ENCODE peak calls at places on chromosome 3, in seven cellular contexts. U is GM12878, D is K562, R is mesendoderm, M is small intestine, G is neural progenitor cell, A is GM23248. B is an unnamed sample.

GRCh38 chr3:133269393-133269792 is 130.5 kb upstream of the BFSP2 start:
- DNase-seq in U (no peak), D (no peak), R (no peak), M (peak; percentile 41), G (no peak), A (no peak), B (no peak)

GRCh38 chr3:54171951-54172350 is 49.6 kb downstream of the CACNA2D3 start:
- DNase-seq in U (no peak), D (no peak), R (no peak), M (no peak), G (no peak), A (no peak), B (no peak)

GRCh38 chr3:186996356-186996755 is 66.0 kb downstream of the ST6GAL1 start:
- DNase-seq in U (no peak), D (no peak), R (no peak), M (no peak), G (no peak), A (no peak), B (no peak)

GRCh38 chr3:174775603-174776002 is 83.5 kb upstream of the NAALADL2 start:
- DNase-seq in U (no peak), D (no peak), R (peak; percentile 75), M (no peak), G (no peak), A (no peak), B (no peak)

GRCh38 chr3:14602006-14602803 is 49.4 kb upstream of the CCDC174 start:
- DNase-seq in U (no peak), D (peak; percentile 12), R (peak; percentile 59), M (no peak), G (peak; percentile 76), A (no peak), B (no peak)

GRCh38 chr3:27528798-27529197 is 44.6 kb upstream of the SLC4A7 start:
- DNase-seq in U (no peak), D (no peak), R (no peak), M (no peak), G (no peak), A (no peak), B (no peak)

GRCh38 chr3:134597390-134597975 is 53.3 kb downstream of the KY start:
- DNase-seq in U (no peak), D (no peak), R (peak; percentile 58), M (no peak), G (no peak), A (no peak), B (no peak)

GRCh38 chr3:161395115-161395514 is 23.8 kb upstream of the SPTSSB start:
- DNase-seq in U (no peak), D (no peak), R (no peak), M (no peak), G (no peak), A (no peak), B (no peak)

GRCh38 chr3:16810593-16811367 is 74.0 kb upstream of the PLCL2 start:
- DNase-seq in U (no peak), D (no peak), R (peak; percentile 14), M (no peak), G (peak; percentile 8), A (no peak), B (no peak)

GRCh38 chr3:146550743-146551510 is 6.5 kb upstream of the PLSCR1 start:
- DNase-seq in U (no peak), D (peak; percentile 26), R (no peak), M (peak; percentile 19), G (no peak), A (peak; percentile 92), B (no peak)

GRCh38 chr3:14261229-14261628 is 82.6 kb downstream of the LSM3 start:
- DNase-seq in U (peak; percentile 16), D (peak; percentile 93), R (peak; percentile 88), M (peak; percentile 86), G (peak; percentile 84), A (peak; percentile 77), B (peak; percentile 89)

GRCh38 chr3:152413244-152413643 is 144.5 kb downstream of the MBNL1 start:
- DNase-seq in U (no peak), D (no peak), R (no peak), M (no peak), G (no peak), A (peak; percentile 47), B (no peak)
- H3K4me1 ChIP-seq in U (no peaks in the 10 kb centered on the region), D (no peaks in the 10 kb centered on the region), R (no peaks in the 10 kb centered on the region), M (no peaks in the 10 kb centered on the region), G (no peaks in the 10 kb centered on the region), A (peaks cover 20% of the 10 kb centered on the region), B (peaks cover 1% of the 10 kb centered on the region)

GRCh38 chr3:156443079-156443478 is 111.8 kb downstream of the SSR3 start:
- DNase-seq in U (no peak), D (no peak), R (peak; percentile 72), M (no peak), G (no peak), A (no peak), B (no peak)
- H3K4me3 ChIP-seq in U (no peak overlapping the region), D (no peak overlapping the region), R (no peak overlapping the region), M (no peak overlapping the region), G (no peak overlapping the region), A (no peak overlapping the region), B (no peak overlapping the region)

GRCh38 chr3:147939425-147940196 is 530.4 kb downstream of the ZIC1 start:
- DNase-seq in U (no peak), D (no peak), R (no peak), M (no peak), G (peak; percentile 46), A (no peak), B (no peak)
- H3K4me1 ChIP-seq in U (no peaks in the 10 kb centered on the region), D (no peaks in the 10 kb centered on the region), R (peaks cover 2% of the 10 kb centered on the region), M (no peaks in the 10 kb centered on the region), G (peaks cover 76% of the 10 kb centered on the region), A (peaks cover 33% of the 10 kb centered on the region), B (no peaks in the 10 kb centered on the region)

GRCh38 chr3:50502225-50502583 is 1.2 kb downstream of the CACNA2D2 start:
- DNase-seq in U (no peak), D (no peak), R (no peak), M (no peak), G (peak; percentile 24), A (no peak), B (no peak)
- H3K4me3 ChIP-seq in U (no peak overlapping the region), D (no peak overlapping the region), R (no peak overlapping the region), M (no peak overlapping the region), G (peak overlapping the region; percentile 84), A (no peak overlapping the region), B (no peak overlapping the region)

DNA sequence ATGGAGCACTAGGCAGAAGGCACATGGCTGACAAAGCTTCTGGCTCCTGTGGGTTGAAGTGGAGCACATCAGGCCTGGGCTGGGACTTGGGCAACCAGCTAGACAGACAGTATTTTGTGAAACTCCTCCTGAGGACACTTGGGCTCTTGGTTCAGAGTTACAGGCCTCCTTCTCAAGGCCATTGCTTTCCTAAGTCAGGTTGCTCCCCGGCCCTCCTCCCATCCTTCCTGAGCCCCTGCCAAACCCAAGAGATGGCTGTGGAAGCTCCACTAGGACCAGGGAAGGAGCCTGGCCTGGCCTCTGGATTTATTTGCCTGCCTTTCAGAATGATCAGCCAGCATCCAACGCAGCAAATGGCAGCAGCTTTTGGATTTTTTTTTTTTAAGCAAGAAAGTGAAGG is 56.3 kb downstream of the MAGEF1 start:
- DNase-seq in U (no peak), D (no peak), R (no peak), M (no peak), G (no peak), A (no peak), B (peak; percentile 33)
- H3K4me1 ChIP-seq in U (peaks cover 7% of the 10 kb centered on the region), D (no peaks in the 10 kb centered on the region), R (peaks cover 14% of the 10 kb centered on the region), M (no peaks in the 10 kb centered on the region), G (peaks cover 36% of the 10 kb centered on the region), A (no peaks in the 10 kb centered on the region), B (no peaks in the 10 kb centered on the region)

DNA sequence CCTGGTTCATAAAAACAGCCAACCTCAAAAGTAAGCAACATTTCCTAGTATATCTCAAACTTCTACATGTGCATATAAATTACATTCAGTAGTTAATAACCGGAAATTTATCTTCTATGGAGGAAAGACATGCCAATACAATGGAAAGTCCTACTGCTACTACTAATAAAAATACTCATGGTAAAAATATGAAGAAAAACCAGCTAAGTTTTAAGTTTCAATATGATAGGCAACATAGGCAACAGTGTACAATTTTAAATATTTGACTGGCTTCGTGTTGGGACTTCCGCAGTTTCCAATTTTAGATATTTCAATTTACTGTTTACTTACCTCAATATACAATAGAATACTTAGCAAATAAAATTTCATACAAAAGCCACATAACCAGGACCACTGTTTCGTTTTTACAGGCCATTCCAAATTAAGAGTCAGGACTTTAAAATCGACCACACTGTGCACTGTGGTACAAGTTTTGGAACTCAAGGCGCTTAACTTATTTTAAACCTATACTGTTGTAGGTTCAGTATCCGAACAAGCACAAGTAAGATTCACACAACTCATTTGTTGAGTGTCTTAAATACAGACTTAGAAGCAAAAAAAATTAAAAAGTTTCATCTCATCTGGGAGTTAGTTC is 2.9 kb downstream of the NAA50 start:
- DNase-seq in U (no peak), D (no peak), R (no peak), M (no peak), G (no peak), A (no peak), B (no peak)
- H3K4me3 ChIP-seq in U (peak overlapping the region; percentile 70), D (peak overlapping the region; percentile 90), R (no peak overlapping the region), M (no peak overlapping the region), G (peak overlapping the region; percentile 82), A (peak overlapping the region; percentile 99), B (no peak overlapping the region)

GRCh38 chr3:49868951-49869454 is 703 bp downstream of the CAMKV start:
- DNase-seq in U (no peak), D (peak; percentile 21), R (peak; percentile 59), M (no peak), G (peak; percentile 62), A (no peak), B (no peak)

GRCh38 chr3:49867871-49868321 is 1.8 kb downstream of the CAMKV start:
- DNase-seq in U (no peak), D (peak; percentile 53), R (peak; percentile 85), M (no peak), G (peak; percentile 88), A (peak; percentile 65), B (no peak)

GRCh38 chr3:49867400-49867799 is 2.3 kb downstream of the CAMKV start:
- DNase-seq in U (no peak), D (no peak), R (peak; percentile 45), M (no peak), G (no peak), A (no peak), B (no peak)

GRCh38 chr3:49865198-49865784 is 4.4 kb downstream of the CAMKV start:
- DNase-seq in U (no peak), D (no peak), R (no peak), M (no peak), G (no peak), A (no peak), B (no peak)

DNA sequence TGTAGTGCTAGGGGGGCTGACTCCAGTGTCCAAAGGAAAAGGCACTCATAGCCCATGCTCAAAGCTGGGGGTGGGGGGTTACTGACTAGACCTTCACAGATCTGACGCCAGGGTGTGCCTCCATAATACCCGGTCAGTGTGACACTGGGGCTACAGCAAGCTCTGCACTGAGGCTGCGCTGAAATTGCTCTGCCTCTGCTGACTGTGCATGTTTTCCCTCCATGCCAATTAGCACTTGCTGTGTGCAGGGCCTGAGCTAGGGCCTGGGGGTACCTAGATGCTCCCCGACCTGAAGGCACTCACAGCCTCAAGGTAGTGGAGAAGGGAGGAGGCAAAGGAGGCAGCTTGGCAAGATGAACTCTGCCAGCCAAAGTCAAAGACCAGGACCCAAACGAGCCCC is 5.2 kb downstream of the CAMKV start:
- DNase-seq in U (no peak), D (no peak), R (no peak), M (no peak), G (no peak), A (no peak), B (no peak)
- H3K4me1 ChIP-seq in U (no peaks in the 10 kb centered on the region), D (no peaks in the 10 kb centered on the region), R (peaks cover 4% of the 10 kb centered on the region), M (no peaks in the 10 kb centered on the region), G (peaks cover 18% of the 10 kb centered on the region), A (no peaks in the 10 kb centered on the region), B (no peaks in the 10 kb centered on the region)

B was measured in ovary.